ENCODE peak calls at places on chromosomes 7 and 10, in five cellular contexts. One of them, this sample, is unnamed.

GRCh38 chr10:16819436-16819835 is 2.2 kb upstream of the RSU1 start:
- DNase-seq in fibroblast of pulmonary artery: no peak
- DNase-seq in activated T-cell treated with anti-CD3 and anti-CD28 coated beads for 48 hours: no peak
- DNase-seq in naive thymus-derived CD8-positive, alpha-beta T cell: no peak
- DNase-seq in mesothelial cell of epicardium: no peak
- DNase-seq in this sample: no peak

GRCh38 chr7:103025341-103025740 is 49.3 kb downstream of the FBXL13 start:
- DNase-seq in fibroblast of pulmonary artery: no peak
- DNase-seq in activated T-cell treated with anti-CD3 and anti-CD28 coated beads for 48 hours: no peak
- DNase-seq in naive thymus-derived CD8-positive, alpha-beta T cell: no peak
- DNase-seq in mesothelial cell of epicardium: no peak
- DNase-seq in this sample: no peak

GRCh38 chr10:4131407-4132215 is 346.6 kb upstream of the KLF6 start:
- DNase-seq in fibroblast of pulmonary artery: peak; percentile 76
- DNase-seq in activated T-cell treated with anti-CD3 and anti-CD28 coated beads for 48 hours: no peak
- DNase-seq in naive thymus-derived CD8-positive, alpha-beta T cell: peak; percentile 38
- DNase-seq in mesothelial cell of epicardium: no peak
- DNase-seq in this sample: peak; percentile 93

GRCh38 chr7:39270018-39270417 is 292.3 kb downstream of the POU6F2 start:
- DNase-seq in fibroblast of pulmonary artery: no peak
- DNase-seq in activated T-cell treated with anti-CD3 and anti-CD28 coated beads for 48 hours: no peak
- DNase-seq in naive thymus-derived CD8-positive, alpha-beta T cell: no peak
- DNase-seq in mesothelial cell of epicardium: no peak
- DNase-seq in this sample: no peak

GRCh38 chr7:115526272-115526671 is 504.3 kb downstream of the TFEC start:
- DNase-seq in fibroblast of pulmonary artery: no peak
- DNase-seq in activated T-cell treated with anti-CD3 and anti-CD28 coated beads for 48 hours: no peak
- DNase-seq in naive thymus-derived CD8-positive, alpha-beta T cell: no peak
- DNase-seq in mesothelial cell of epicardium: no peak
- DNase-seq in this sample: no peak

GRCh38 chr10:127125331-127125730 is 71.1 kb downstream of the INSYN2A start:
- DNase-seq in fibroblast of pulmonary artery: no peak
- DNase-seq in activated T-cell treated with anti-CD3 and anti-CD28 coated beads for 48 hours: no peak
- DNase-seq in naive thymus-derived CD8-positive, alpha-beta T cell: no peak
- DNase-seq in mesothelial cell of epicardium: no peak
- DNase-seq in this sample: no peak

GRCh38 chr7:104926905-104927454 is 87.0 kb upstream of the KMT2E start:
- DNase-seq in fibroblast of pulmonary artery: no peak
- DNase-seq in activated T-cell treated with anti-CD3 and anti-CD28 coated beads for 48 hours: no peak
- DNase-seq in naive thymus-derived CD8-positive, alpha-beta T cell: no peak
- DNase-seq in mesothelial cell of epicardium: no peak
- DNase-seq in this sample: no peak

GRCh38 chr7:47474937-47475879 is 106.7 kb downstream of the TNS3 start:
- DNase-seq in fibroblast of pulmonary artery: peak; percentile 95
- DNase-seq in activated T-cell treated with anti-CD3 and anti-CD28 coated beads for 48 hours: peak; percentile 18
- DNase-seq in naive thymus-derived CD8-positive, alpha-beta T cell: no peak
- DNase-seq in mesothelial cell of epicardium: no peak
- DNase-seq in this sample: peak; percentile 98

GRCh38 chr7:88386757-88387156 is 80.1 kb upstream of the STEAP4 start:
- DNase-seq in fibroblast of pulmonary artery: no peak
- DNase-seq in activated T-cell treated with anti-CD3 and anti-CD28 coated beads for 48 hours: no peak
- DNase-seq in naive thymus-derived CD8-positive, alpha-beta T cell: no peak
- DNase-seq in mesothelial cell of epicardium: no peak
- DNase-seq in this sample: no peak

GRCh38 chr10:48523212-48523819 is 81.6 kb downstream of the ARHGAP22 start:
- DNase-seq in fibroblast of pulmonary artery: peak; percentile 95
- DNase-seq in activated T-cell treated with anti-CD3 and anti-CD28 coated beads for 48 hours: no peak
- DNase-seq in naive thymus-derived CD8-positive, alpha-beta T cell: no peak
- DNase-seq in mesothelial cell of epicardium: peak; percentile 53
- DNase-seq in this sample: peak; percentile 98

GRCh38 chr10:28503114-28503513 is 29.8 kb upstream of the WAC start:
- DNase-seq in fibroblast of pulmonary artery: no peak
- DNase-seq in activated T-cell treated with anti-CD3 and anti-CD28 coated beads for 48 hours: no peak
- DNase-seq in naive thymus-derived CD8-positive, alpha-beta T cell: no peak
- DNase-seq in mesothelial cell of epicardium: no peak
- DNase-seq in this sample: no peak

GRCh38 chr7:39741942-39742623 is 118.7 kb downstream of the RALA start:
- DNase-seq in fibroblast of pulmonary artery: peak; percentile 31
- DNase-seq in activated T-cell treated with anti-CD3 and anti-CD28 coated beads for 48 hours: peak; percentile 43
- DNase-seq in naive thymus-derived CD8-positive, alpha-beta T cell: peak; percentile 32
- DNase-seq in mesothelial cell of epicardium: no peak
- DNase-seq in this sample: peak; percentile 58

GRCh38 chr10:42781893-42782445 is 626 bp upstream of the BMS1 start:
- DNase-seq in fibroblast of pulmonary artery: peak; percentile 23
- DNase-seq in activated T-cell treated with anti-CD3 and anti-CD28 coated beads for 48 hours: no peak
- DNase-seq in naive thymus-derived CD8-positive, alpha-beta T cell: peak; percentile 4
- DNase-seq in mesothelial cell of epicardium: no peak
- DNase-seq in this sample: no peak

GRCh38 chr7:127330070-127330469 is 62.4 kb downstream of the ZNF800 start:
- DNase-seq in fibroblast of pulmonary artery: no peak
- DNase-seq in activated T-cell treated with anti-CD3 and anti-CD28 coated beads for 48 hours: no peak
- DNase-seq in naive thymus-derived CD8-positive, alpha-beta T cell: no peak
- DNase-seq in mesothelial cell of epicardium: no peak
- DNase-seq in this sample: no peak

GRCh38 chr7:111333010-111333409 is 229.3 kb downstream of the IMMP2L start:
- DNase-seq in fibroblast of pulmonary artery: no peak
- DNase-seq in activated T-cell treated with anti-CD3 and anti-CD28 coated beads for 48 hours: no peak
- DNase-seq in naive thymus-derived CD8-positive, alpha-beta T cell: no peak
- DNase-seq in mesothelial cell of epicardium: no peak
- DNase-seq in this sample: no peak

GRCh38 chr7:123397746-123398145 is 136.6 kb downstream of the IQUB start:
- DNase-seq in fibroblast of pulmonary artery: no peak
- DNase-seq in activated T-cell treated with anti-CD3 and anti-CD28 coated beads for 48 hours: no peak
- DNase-seq in naive thymus-derived CD8-positive, alpha-beta T cell: no peak
- DNase-seq in mesothelial cell of epicardium: no peak
- DNase-seq in this sample: no peak

This sample was measured in fibroblast of lung.